ENCODE peak calls at places on chromosomes 5 and 9, in six cellular contexts. T, P, U, G, O and B are unnamed samples.

GRCh38 chr9:116000748-116001329 is 152.8 kb upstream of the PAPPA start:
- DNase-seq in T (peak), P (no peak), U (no peak), G (no peak), O (peak), B (peak)

GRCh38 chr5:178192244-178192643 is 5.1 kb upstream of the GMCL2 start:
- DNase-seq in T (no peak), P (no peak), U (no peak), G (peak), O (no peak), B (no peak)

GRCh38 chr5:16502866-16503265 is 37.3 kb upstream of the ZNF622 start:
- DNase-seq in T (peak), P (no peak), U (no peak), G (no peak), O (no peak), B (no peak)

GRCh38 chr9:137985637-137986071 is 108.1 kb downstream of the CACNA1B start:
- DNase-seq in T (no peak), P (no peak), U (no peak), G (no peak), O (no peak), B (no peak)

GRCh38 chr5:150376799-150377771 is 19.6 kb downstream of the TCOF1 start:
- DNase-seq in T (no peak), P (no peak), U (no peak), G (no peak), O (no peak), B (no peak)

GRCh38 chr9:16032799-16033198 is 480.0 kb downstream of the CCDC171 start:
- DNase-seq in T (no peak), P (no peak), U (no peak), G (no peak), O (no peak), B (no peak)

GRCh38 chr5:106205916-106206571 is 1464.7 kb downstream of the EFNA5 start:
- DNase-seq in T (no peak), P (no peak), U (no peak), G (no peak), O (no peak), B (no peak)

GRCh38 chr5:159231167-159231566 is 21.8 kb upstream of the RNF145 start:
- DNase-seq in T (no peak), P (no peak), U (no peak), G (no peak), O (no peak), B (no peak)

GRCh38 chr5:154421868-154422267 is 23.9 kb upstream of the SAP30L start:
- DNase-seq in T (no peak), P (no peak), U (no peak), G (no peak), O (no peak), B (no peak)

GRCh38 chr9:79765466-79765865 is 193.7 kb downstream of the TLE4 start:
- DNase-seq in T (no peak), P (no peak), U (no peak), G (no peak), O (no peak), B (no peak)

GRCh38 chr9:82938426-82938825 is 124.5 kb downstream of the RASEF start:
- DNase-seq in T (no peak), P (no peak), U (no peak), G (no peak), O (no peak), B (no peak)

GRCh38 chr5:143878430-143878829 is 66.5 kb downstream of the HMHB1 start:
- DNase-seq in T (no peak), P (no peak), U (no peak), G (no peak), O (no peak), B (no peak)

GRCh38 chr5:124649548-124650501 is 96.6 kb downstream of the ZNF608 start:
- DNase-seq in T (peak), P (peak), U (no peak), G (no peak), O (peak), B (peak)

GRCh38 chr9:22102347-22103053 is 93.4 kb upstream of the CDKN2B start:
- DNase-seq in T (no peak), P (no peak), U (no peak), G (no peak), O (no peak), B (no peak)

GRCh38 chr9:38526571-38526970 is 93.8 kb downstream of the ANKRD18A start:
- DNase-seq in T (no peak), P (no peak), U (no peak), G (no peak), O (no peak), B (no peak)

GRCh38 chr5:66113160-66113559 is 30.9 kb upstream of the SREK1 start:
- DNase-seq in T (no peak), P (peak), U (no peak), G (no peak), O (no peak), B (no peak)

GRCh38 chr9:98545041-98545440 is 163.7 kb downstream of the GABBR2 start:
- DNase-seq in T (no peak), P (no peak), U (no peak), G (no peak), O (no peak), B (no peak)

GRCh38 chr5:151018846-151019245 is 1.5 kb upstream of the GPX3 start:
- DNase-seq in T (no peak), P (no peak), U (no peak), G (no peak), O (no peak), B (no peak)

DNA sequence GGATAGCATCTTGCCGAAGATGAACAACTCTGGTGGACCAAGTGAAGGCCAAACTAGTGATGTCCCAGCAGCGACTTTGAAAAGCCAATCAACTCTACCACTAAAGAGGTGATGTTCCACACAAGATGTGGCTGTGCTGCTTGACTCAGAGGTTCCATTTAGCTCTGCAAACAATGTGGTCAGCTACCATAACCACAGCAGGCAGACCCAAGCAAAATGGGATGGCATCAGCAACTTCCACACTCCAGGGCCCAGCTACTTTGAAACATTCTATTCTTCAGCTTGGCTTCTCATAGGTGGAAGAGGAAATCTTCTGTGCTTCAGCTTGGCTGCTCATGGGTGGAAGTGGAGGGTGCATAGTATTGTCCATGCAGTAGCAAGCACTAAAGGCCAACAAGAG is 70.5 kb downstream of the IRX2 start:
- DNase-seq in T (no peak), P (no peak), U (no peak), G (no peak), O (no peak), B (no peak)
- TF ChIP-seq CTCF in T (no peak), P (no peak), U (no peak), G (no peak), O (no peak), B (no peak)

GRCh38 chr9:132167192-132167591 is 5.3 kb downstream of the NTNG2 start:
- DNase-seq in T (no peak), P (no peak), U (no peak), G (no peak), O (no peak), B (no peak)

GRCh38 chr9:132164604-132165362 is 2.9 kb downstream of the NTNG2 start:
- DNase-seq in T (peak), P (no peak), U (no peak), G (no peak), O (no peak), B (no peak)

GRCh38 chr9:132168347-132168746 is 6.5 kb downstream of the NTNG2 start:
- DNase-seq in T (peak), P (no peak), U (no peak), G (no peak), O (no peak), B (no peak)

GRCh38 chr9:132168851-132169250 is 7.0 kb downstream of the NTNG2 start:
- DNase-seq in T (no peak), P (no peak), U (no peak), G (no peak), O (no peak), B (no peak)

GRCh38 chr9:132166599-132166998 is 4.7 kb downstream of the NTNG2 start:
- DNase-seq in T (no peak), P (no peak), U (no peak), G (no peak), O (no peak), B (no peak)
- TF ChIP-seq CTCF in T (no peak), P (no peak), U (no peak), G (no peak), O (peak), B (peak)

GRCh38 chr9:36489453-36489852 is 83.2 kb upstream of the MELK start:
- DNase-seq in T (no peak), P (no peak), U (no peak), G (no peak), O (no peak), B (no peak)

GRCh38 chr9:36486933-36487481 is 85.7 kb upstream of the MELK start:
- DNase-seq in T (peak), P (peak), U (peak), G (peak), O (peak), B (peak)

GRCh38 chr9:36487482-36488321 is 85.0 kb upstream of the MELK start:
- DNase-seq in T (peak), P (peak), U (peak), G (peak), O (peak), B (peak)

GRCh38 chr9:36488322-36488838 is 84.3 kb upstream of the MELK start:
- DNase-seq in T (no peak), P (no peak), U (no peak), G (no peak), O (no peak), B (no peak)

DNA sequence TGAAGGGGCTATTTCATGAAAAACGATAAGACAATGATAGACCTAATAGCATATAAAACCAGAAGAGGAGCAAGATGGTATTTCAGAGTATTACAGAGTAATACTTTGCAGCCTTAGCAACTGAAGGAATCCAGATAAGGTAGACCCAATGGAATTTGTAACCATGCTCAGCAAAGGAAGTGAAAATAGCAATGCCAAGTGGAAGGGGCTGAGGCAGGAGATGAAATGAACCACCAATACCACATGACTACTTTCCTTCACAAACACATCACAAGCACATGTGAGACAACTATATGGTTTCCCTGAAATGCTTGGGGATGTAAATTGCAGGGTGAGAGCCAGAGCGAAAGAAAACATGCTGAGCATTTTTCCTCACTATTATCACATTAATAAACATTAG is 79.8 kb upstream of the MELK start:
- DNase-seq in T (no peak), P (no peak), U (no peak), G (no peak), O (no peak), B (no peak)
- TF ChIP-seq CTCF in T (no peak), P (no peak), U (no peak), G (no peak), O (no peak), B (no peak)

GRCh38 chr9:9790216-9790872 is 822.5 kb downstream of the PTPRD start:
- DNase-seq in T (peak), P (peak), U (no peak), G (no peak), O (peak), B (peak)

GRCh38 chr9:9792144-9792857 is 820.5 kb downstream of the PTPRD start:
- DNase-seq in T (no peak), P (no peak), U (no peak), G (no peak), O (no peak), B (no peak)

DNA sequence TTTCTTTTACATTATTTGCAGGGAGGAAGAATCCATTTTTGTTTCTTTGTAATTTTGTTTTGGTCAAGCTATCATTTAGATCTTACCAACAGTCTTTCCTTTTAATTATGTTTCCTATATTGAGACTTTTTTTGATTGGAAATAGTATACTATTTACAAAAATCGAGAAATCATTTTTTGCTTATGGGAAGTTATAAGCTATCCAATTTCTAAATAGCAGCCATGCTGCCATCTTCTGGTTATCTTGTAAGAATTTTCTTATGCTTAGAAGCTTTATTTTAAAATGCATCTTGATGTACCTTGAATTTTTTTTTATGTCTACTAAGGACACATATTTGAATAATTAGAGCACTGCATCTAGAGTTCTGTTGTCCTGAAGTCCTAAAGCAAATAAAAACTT is 821.2 kb downstream of the PTPRD start:
- DNase-seq in T (no peak), P (no peak), U (no peak), G (no peak), O (no peak), B (no peak)
- TF ChIP-seq CTCF in T (no peak), P (peak), U (no peak), G (no peak), O (no peak), B (no peak)

DNA sequence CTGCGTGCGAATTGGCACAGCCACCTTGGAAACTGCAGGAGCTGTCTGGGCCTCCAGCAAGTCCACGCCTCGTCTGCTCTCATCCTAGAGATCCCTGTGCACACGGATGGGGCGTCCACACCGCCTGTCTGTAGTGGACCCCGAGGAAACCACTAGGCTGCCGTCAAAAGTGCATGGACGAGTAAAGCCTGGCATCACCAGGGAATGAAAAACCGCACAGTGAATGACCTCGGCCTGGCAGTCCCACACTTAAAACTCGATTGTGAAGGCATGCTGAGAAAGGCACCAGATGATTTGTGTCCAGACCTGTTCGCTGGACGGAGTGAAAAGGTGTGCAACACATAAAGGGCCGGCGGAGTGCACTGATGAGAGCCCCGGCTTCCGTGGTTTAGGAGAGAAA is 50.8 kb downstream of the MRPL36 start:
- DNase-seq in T (no peak), P (no peak), U (no peak), G (no peak), O (no peak), B (no peak)
- TF ChIP-seq CTCF in T (no peak), P (no peak), U (no peak), G (no peak), O (no peak), B (no peak)

DNA sequence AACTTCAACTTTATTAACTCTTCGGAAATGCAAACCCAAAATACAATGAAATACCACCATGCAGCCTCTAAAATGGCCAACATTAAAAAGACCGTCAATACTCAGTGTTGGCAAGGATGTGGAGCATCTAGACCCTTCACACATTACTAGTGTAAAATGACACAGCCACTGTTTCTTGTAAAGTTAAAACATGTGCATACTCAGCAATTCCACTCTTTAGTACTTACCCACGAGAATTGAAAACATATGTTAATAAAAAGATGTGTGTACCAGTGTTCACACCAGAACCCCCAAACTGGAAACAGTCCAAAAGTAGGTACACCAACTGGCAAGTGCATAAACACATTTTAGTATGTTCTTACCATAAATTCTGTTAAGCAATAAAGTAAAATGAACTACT is 294.7 kb downstream of the PLK2 start:
- DNase-seq in T (no peak), P (no peak), U (no peak), G (no peak), O (no peak), B (no peak)
- TF ChIP-seq CTCF in T (no peak), P (no peak), U (no peak), G (no peak), O (no peak), B (no peak)

GRCh38 chr5:103148213-103148612 is 28.1 kb downstream of the PPIP5K2 start:
- DNase-seq in T (no peak), P (no peak), U (no peak), G (no peak), O (no peak), B (no peak)

DNA sequence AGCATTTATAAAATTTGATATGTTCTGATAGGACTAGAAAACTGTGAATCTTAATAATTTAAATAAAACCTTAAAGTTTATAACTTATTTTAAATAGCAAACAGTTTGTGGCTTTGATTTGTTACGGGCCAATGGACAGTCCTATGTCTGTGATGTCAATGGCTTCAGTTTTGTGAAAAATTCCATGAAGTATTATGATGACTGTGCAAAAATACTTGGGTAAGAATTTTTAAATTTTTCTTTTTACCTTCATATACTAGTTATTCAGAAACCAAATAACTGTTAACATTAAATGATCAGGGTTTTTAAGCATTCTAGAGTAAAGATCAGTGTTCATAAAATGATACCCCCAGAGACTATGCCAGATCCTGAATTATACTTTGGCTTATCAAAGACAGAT is 31.1 kb downstream of the PPIP5K2 start:
- DNase-seq in T (no peak), P (no peak), U (no peak), G (no peak), O (no peak), B (no peak)
- TF ChIP-seq CTCF in T (no peak), P (no peak), U (no peak), G (no peak), O (no peak), B (no peak)